ENCODE peak calls at places on chromosomes 12 and 14, in nine cellular contexts. One of them, this sample, is unnamed.

GRCh38 chr12:103632554-103633216 is 45.6 kb downstream of the STAB2 start:
- DNase-seq in A549: peak
- DNase-seq in GM13977: peak
- DNase-seq in stimulated activated CD4-positive, alpha-beta T cell treated with anti-CD3 and anti-CD28 coated beads, Interleukin-2, amount 100 ng/mL, for 48 hours: peak
- DNase-seq in HepG2: peak
- DNase-seq in GM19239: peak
- DNase-seq in neural progenitor cell: peak
- DNase-seq in amniotic stem cell: no peak
- DNase-seq in body of pancreas: peak
- DNase-seq in this sample: peak

GRCh38 chr14:100653409-100653808 is 66.2 kb upstream of the BEGAIN start:
- DNase-seq in A549: no peak
- DNase-seq in GM13977: peak
- DNase-seq in stimulated activated CD4-positive, alpha-beta T cell treated with anti-CD3 and anti-CD28 coated beads, Interleukin-2, amount 100 ng/mL, for 48 hours: peak
- DNase-seq in HepG2: no peak
- DNase-seq in GM19239: no peak
- DNase-seq in neural progenitor cell: peak
- DNase-seq in amniotic stem cell: no peak
- DNase-seq in body of pancreas: no peak
- DNase-seq in this sample: no peak

GRCh38 chr14:75449703-75450102 is 21.9 kb downstream of the JDP2 start:
- DNase-seq in A549: no peak
- DNase-seq in GM13977: no peak
- DNase-seq in stimulated activated CD4-positive, alpha-beta T cell treated with anti-CD3 and anti-CD28 coated beads, Interleukin-2, amount 100 ng/mL, for 48 hours: no peak
- DNase-seq in HepG2: no peak
- DNase-seq in GM19239: no peak
- DNase-seq in neural progenitor cell: no peak
- DNase-seq in amniotic stem cell: no peak
- DNase-seq in body of pancreas: no peak
- DNase-seq in this sample: no peak

GRCh38 chr14:74867673-74868072 is 8.3 kb downstream of the PROX2 start:
- DNase-seq in A549: no peak
- DNase-seq in GM13977: no peak
- DNase-seq in stimulated activated CD4-positive, alpha-beta T cell treated with anti-CD3 and anti-CD28 coated beads, Interleukin-2, amount 100 ng/mL, for 48 hours: no peak
- DNase-seq in HepG2: no peak
- DNase-seq in GM19239: no peak
- DNase-seq in neural progenitor cell: no peak
- DNase-seq in amniotic stem cell: no peak
- DNase-seq in body of pancreas: no peak
- DNase-seq in this sample: no peak

GRCh38 chr12:130031571-130032189 is 127.9 kb upstream of the TMEM132D start:
- DNase-seq in A549: peak
- DNase-seq in GM13977: peak
- DNase-seq in stimulated activated CD4-positive, alpha-beta T cell treated with anti-CD3 and anti-CD28 coated beads, Interleukin-2, amount 100 ng/mL, for 48 hours: peak
- DNase-seq in HepG2: peak
- DNase-seq in GM19239: peak
- DNase-seq in neural progenitor cell: peak
- DNase-seq in amniotic stem cell: no peak
- DNase-seq in body of pancreas: peak
- DNase-seq in this sample: peak

GRCh38 chr12:28591831-28592230 is 401.6 kb downstream of the CCDC91 start:
- DNase-seq in A549: no peak
- DNase-seq in GM13977: no peak
- DNase-seq in stimulated activated CD4-positive, alpha-beta T cell treated with anti-CD3 and anti-CD28 coated beads, Interleukin-2, amount 100 ng/mL, for 48 hours: no peak
- DNase-seq in HepG2: no peak
- DNase-seq in GM19239: no peak
- DNase-seq in neural progenitor cell: no peak
- DNase-seq in amniotic stem cell: no peak
- DNase-seq in body of pancreas: no peak
- DNase-seq in this sample: no peak

GRCh38 chr12:57127101-57127709 is 1.1 kb upstream of the LRP1 start:
- DNase-seq in A549: peak
- DNase-seq in GM13977: no peak
- DNase-seq in stimulated activated CD4-positive, alpha-beta T cell treated with anti-CD3 and anti-CD28 coated beads, Interleukin-2, amount 100 ng/mL, for 48 hours: peak
- DNase-seq in HepG2: peak
- DNase-seq in GM19239: peak
- DNase-seq in neural progenitor cell: peak
- DNase-seq in amniotic stem cell: no peak
- DNase-seq in body of pancreas: peak
- DNase-seq in this sample: peak

GRCh38 chr12:29660847-29661246 is 122.9 kb downstream of the TMTC1 start:
- DNase-seq in A549: no peak
- DNase-seq in GM13977: no peak
- DNase-seq in stimulated activated CD4-positive, alpha-beta T cell treated with anti-CD3 and anti-CD28 coated beads, Interleukin-2, amount 100 ng/mL, for 48 hours: no peak
- DNase-seq in HepG2: no peak
- DNase-seq in GM19239: no peak
- DNase-seq in neural progenitor cell: no peak
- DNase-seq in amniotic stem cell: no peak
- DNase-seq in body of pancreas: no peak
- DNase-seq in this sample: no peak

GRCh38 chr12:14773685-14774073 is 29.6 kb downstream of the WBP11 start:
- DNase-seq in A549: no peak
- DNase-seq in GM13977: no peak
- DNase-seq in stimulated activated CD4-positive, alpha-beta T cell treated with anti-CD3 and anti-CD28 coated beads, Interleukin-2, amount 100 ng/mL, for 48 hours: peak
- DNase-seq in HepG2: no peak
- DNase-seq in GM19239: no peak
- DNase-seq in neural progenitor cell: peak
- DNase-seq in amniotic stem cell: no peak
- DNase-seq in body of pancreas: no peak
- DNase-seq in this sample: no peak

GRCh38 chr12:44697489-44697888 is 178.6 kb downstream of the NELL2 start:
- DNase-seq in A549: no peak
- DNase-seq in GM13977: no peak
- DNase-seq in stimulated activated CD4-positive, alpha-beta T cell treated with anti-CD3 and anti-CD28 coated beads, Interleukin-2, amount 100 ng/mL, for 48 hours: no peak
- DNase-seq in HepG2: no peak
- DNase-seq in GM19239: no peak
- DNase-seq in neural progenitor cell: no peak
- DNase-seq in amniotic stem cell: no peak
- DNase-seq in body of pancreas: no peak
- DNase-seq in this sample: no peak

GRCh38 chr12:75553865-75554555 is 42.6 kb upstream of the KRR1 start:
- DNase-seq in A549: no peak
- DNase-seq in GM13977: no peak
- DNase-seq in stimulated activated CD4-positive, alpha-beta T cell treated with anti-CD3 and anti-CD28 coated beads, Interleukin-2, amount 100 ng/mL, for 48 hours: no peak
- DNase-seq in HepG2: no peak
- DNase-seq in GM19239: no peak
- DNase-seq in neural progenitor cell: no peak
- DNase-seq in amniotic stem cell: no peak
- DNase-seq in body of pancreas: no peak
- DNase-seq in this sample: no peak

GRCh38 chr12:132622437-132623071 is 4.0 kb downstream of the P2RX2 start:
- DNase-seq in A549: no peak
- DNase-seq in GM13977: no peak
- DNase-seq in stimulated activated CD4-positive, alpha-beta T cell treated with anti-CD3 and anti-CD28 coated beads, Interleukin-2, amount 100 ng/mL, for 48 hours: no peak
- DNase-seq in HepG2: no peak
- DNase-seq in GM19239: no peak
- DNase-seq in neural progenitor cell: no peak
- DNase-seq in amniotic stem cell: peak
- DNase-seq in body of pancreas: peak
- DNase-seq in this sample: no peak

This sample was measured in retina.